ENCODE peak calls at places on chromosomes 2 and 18, in six cellular contexts. W is SJSA1, S is sigmoid colon, U is upper lobe of right lung, H is GM23338, Z is transverse colon. J is an unnamed sample.

GRCh38 chr2:147588191-147588590 is 256.6 kb upstream of the ACVR2A start:
- DNase-seq in U (no peak), Z (no peak), S (no peak), H (no peak), W (no peak), J (no peak)

GRCh38 chr2:61721382-61721781 is 132.5 kb downstream of the FAM161A start:
- DNase-seq in H (no peak), S (no peak), U (no peak), Z (no peak), W (no peak), J (no peak)

GRCh38 chr18:4823091-4823490 is 368.0 kb upstream of the DLGAP1 start:
- DNase-seq in W (no peak), S (no peak), H (no peak), U (no peak), Z (no peak), J (no peak)

GRCh38 chr2:30514134-30514860 is 67.3 kb downstream of the LCLAT1 start:
- DNase-seq in U (no peak), W (no peak), S (no peak), H (peak), Z (no peak), J (peak)

GRCh38 chr2:69013837-69014796 is 1.1 kb downstream of the ANTXR1 start:
- DNase-seq in W (no peak), H (peak), Z (no peak), U (no peak), S (no peak), J (no peak)

GRCh38 chr18:79791141-79791972 is 6.4 kb upstream of the KCNG2 start:
- DNase-seq in H (no peak), S (peak), U (peak), Z (peak), W (peak), J (peak)

GRCh38 chr2:230130668-230131364 is 62.1 kb upstream of the SLC16A14 start:
- DNase-seq in W (no peak), Z (peak), H (no peak), S (peak), U (no peak), J (peak)

GRCh38 chr2:53508667-53509066 is 258.9 kb upstream of the CHAC2 start:
- DNase-seq in Z (no peak), H (peak), W (no peak), U (no peak), S (no peak), J (no peak)

GRCh38 chr2:233844836-233845235 is 9.5 kb downstream of the HJURP start:
- DNase-seq in W (no peak), S (no peak), U (peak), Z (no peak), H (no peak), J (no peak)

GRCh38 chr18:23970161-23971153 is 44.1 kb upstream of the TTC39C start:
- DNase-seq in S (no peak), H (no peak), U (no peak), Z (no peak), W (no peak), J (no peak)

GRCh38 chr2:134122610-134123009 is 131.3 kb upstream of the MGAT5 start:
- DNase-seq in W (no peak), Z (no peak), H (peak), S (no peak), U (no peak), J (no peak)

GRCh38 chr18:74282359-74283254 is 9.2 kb downstream of the CYB5A start:
- DNase-seq in U (no peak), Z (no peak), S (no peak), H (peak), W (no peak), J (no peak)

GRCh38 chr2:70817284-70817954 is 3.0 kb downstream of the CLEC4F start:
- DNase-seq in Z (no peak), W (no peak), S (no peak), H (no peak), U (no peak), J (no peak)

GRCh38 chr2:219073413-219074129 is 12.8 kb upstream of the IHH start:
- DNase-seq in W (no peak), S (no peak), H (peak), Z (peak), U (no peak), J (peak)

GRCh38 chr2:120818441-120818920 is 82.8 kb downstream of the GLI2 start:
- DNase-seq in Z (peak), W (peak), S (peak), H (no peak), U (no peak), J (peak)

GRCh38 chr18:7683753-7684152 is 116.6 kb downstream of the PTPRM start:
- DNase-seq in Z (no peak), S (no peak), W (no peak), U (no peak), H (peak), J (no peak)

GRCh38 chr2:161488131-161488699 is 72.1 kb downstream of the TBR1 start:
- DNase-seq in Z (no peak), W (no peak), H (no peak), U (no peak), S (no peak), J (no peak)

GRCh38 chr2:60466161-60466702 is 87.2 kb downstream of the BCL11A start:
- DNase-seq in Z (no peak), W (no peak), H (no peak), U (no peak), S (no peak), J (no peak)

GRCh38 chr2:157439792-157440186 is 4.1 kb downstream of the CYTIP start:
- DNase-seq in U (no peak), H (no peak), S (no peak), W (no peak), Z (peak), J (no peak)

GRCh38 chr2:227134591-227134990 is 29.4 kb downstream of the COL4A4 start:
- DNase-seq in U (no peak), W (no peak), H (no peak), S (no peak), Z (no peak), J (no peak)

GRCh38 chr2:1024981-1025380 is 74.3 kb downstream of the SNTG2 start:
- DNase-seq in U (no peak), Z (no peak), W (no peak), H (no peak), S (no peak), J (no peak)

GRCh38 chr2:41932241-41933034 is 115.4 kb upstream of the PKDCC start:
- DNase-seq in S (peak), U (peak), W (peak), H (no peak), Z (peak), J (peak)

GRCh38 chr18:30175061-30175574 is 867.4 kb downstream of the DSC3 start:
- DNase-seq in S (no peak), U (no peak), Z (no peak), W (no peak), H (no peak), J (no peak)

GRCh38 chr18:73564073-73564472 is 583.6 kb downstream of the FBXO15 start:
- DNase-seq in S (no peak), H (no peak), W (peak), Z (no peak), U (no peak), J (peak)

GRCh38 chr18:58268849-58269248 is 224.8 kb downstream of the NEDD4L start:
- DNase-seq in S (no peak), W (no peak), Z (no peak), U (no peak), H (no peak), J (no peak)

GRCh38 chr18:31039426-31039825 is 3.1 kb downstream of the DSC3 start:
- DNase-seq in Z (no peak), S (no peak), W (no peak), U (no peak), H (no peak), J (no peak)

GRCh38 chr2:239939736-239940483 is 85.2 kb downstream of the NDUFA10 start:
- DNase-seq in S (peak), U (peak), Z (no peak), W (no peak), H (no peak), J (no peak)

GRCh38 chr2:240432820-240433801 is 2.4 kb upstream of the GPC1 start:
- DNase-seq in U (peak), S (peak), Z (peak), H (no peak), W (peak), J (no peak)

GRCh38 chr18:62325806-62326645 is 916 bp downstream of the TNFRSF11A start:
- DNase-seq in W (no peak), S (no peak), U (no peak), Z (peak), H (peak), J (no peak)

GRCh38 chr2:237798236-237799059 is at the start of gene RBM44:
- DNase-seq in S (no peak), H (peak), Z (no peak), W (no peak), U (no peak), J (no peak)

GRCh38 chr2:97718051-97718882 is 4.9 kb downstream of the ZAP70 start:
- DNase-seq in U (peak), Z (peak), W (no peak), S (peak), H (no peak), J (no peak)

GRCh38 chr18:13474336-13474735 is 252.0 kb downstream of the FAM210A start:
- DNase-seq in U (no peak), S (no peak), H (no peak), W (no peak), Z (no peak), J (no peak)

GRCh38 chr2:127392133-127392827 is 4.5 kb upstream of the MAP3K2 start:
- DNase-seq in S (no peak), U (no peak), Z (no peak), W (peak), H (no peak), J (no peak)

GRCh38 chr18:21112543-21113105 is 1.0 kb upstream of the ROCK1 start:
- DNase-seq in U (no peak), W (no peak), Z (no peak), S (no peak), H (no peak), J (no peak)

GRCh38 chr2:233089851-233090250 is 29.7 kb downstream of the INPP5D start:
- DNase-seq in W (no peak), H (no peak), S (peak), U (peak), Z (no peak), J (no peak)

GRCh38 chr2:189553689-189554088 is 26.9 kb downstream of the SLC40A1 start:
- DNase-seq in W (no peak), U (no peak), S (no peak), H (no peak), Z (no peak), J (no peak)
- H3K27ac ChIP-seq in W (no peak), U (no peak), S (no peak), H (no peak), Z (no peak), J (no peak)

GRCh38 chr18:25353080-25353479 is 1.1 kb upstream of the ZNF521 start:
- DNase-seq in W (no peak), U (no peak), Z (no peak), H (no peak), S (no peak), J (no peak)

GRCh38 chr18:25350561-25351201 is 1.3 kb downstream of the ZNF521 start:
- DNase-seq in Z (peak), U (no peak), W (no peak), S (peak), H (peak), J (peak)

GRCh38 chr18:25351773-25352628 is at the start of gene ZNF521:
- DNase-seq in Z (peak), S (peak), W (peak), H (peak), U (peak), J (peak)

GRCh38 chr18:25351280-25351772 is 640 bp downstream of the ZNF521 start:
- DNase-seq in W (no peak), U (no peak), S (no peak), Z (no peak), H (no peak), J (no peak)

GRCh38 chr18:25352629-25353005 is 651 bp upstream of the ZNF521 start:
- DNase-seq in Z (no peak), S (no peak), U (no peak), W (no peak), H (no peak), J (no peak)
- H3K4me3 ChIP-seq in Z (peak), S (peak), U (peak), W (peak), H (peak), J (peak)

GRCh38 chr2:206915136-206915535 is 24.2 kb upstream of the CPO start:
- DNase-seq in H (no peak), U (no peak), Z (no peak), W (no peak), S (no peak), J (peak)
- H3K27ac ChIP-seq in H (no peak), U (no peak), Z (no peak), W (no peak), S (no peak), J (no peak)

GRCh38 chr2:105575626-105576025 is 169.1 kb upstream of the NCK2 start:
- DNase-seq in Z (no peak), S (no peak), W (no peak), U (no peak), H (no peak), J (no peak)

GRCh38 chr2:105573490-105573889 is 171.2 kb upstream of the NCK2 start:
- DNase-seq in S (no peak), H (no peak), U (no peak), W (no peak), Z (no peak), J (no peak)

GRCh38 chr2:105576050-105576439 is 168.7 kb upstream of the NCK2 start:
- DNase-seq in U (no peak), H (no peak), W (no peak), Z (no peak), S (no peak), J (no peak)

GRCh38 chr2:105574796-105575344 is 169.8 kb upstream of the NCK2 start:
- DNase-seq in U (no peak), Z (no peak), W (no peak), H (no peak), S (no peak), J (no peak)

GRCh38 chr2:105573910-105574655 is 170.6 kb upstream of the NCK2 start:
- DNase-seq in H (no peak), S (no peak), Z (no peak), W (no peak), U (no peak), J (no peak)
- H3K4me3 ChIP-seq in H (no peak), S (no peak), Z (no peak), W (no peak), U (no peak), J (no peak)

GRCh38 chr18:35637226-35637625 is 55.7 kb downstream of the GALNT1 start:
- DNase-seq in S (no peak), H (no peak), U (no peak), W (no peak), Z (no peak), J (no peak)
- H3K27ac ChIP-seq in S (no peak), H (no peak), U (no peak), W (no peak), Z (no peak), J (no peak)

DNA sequence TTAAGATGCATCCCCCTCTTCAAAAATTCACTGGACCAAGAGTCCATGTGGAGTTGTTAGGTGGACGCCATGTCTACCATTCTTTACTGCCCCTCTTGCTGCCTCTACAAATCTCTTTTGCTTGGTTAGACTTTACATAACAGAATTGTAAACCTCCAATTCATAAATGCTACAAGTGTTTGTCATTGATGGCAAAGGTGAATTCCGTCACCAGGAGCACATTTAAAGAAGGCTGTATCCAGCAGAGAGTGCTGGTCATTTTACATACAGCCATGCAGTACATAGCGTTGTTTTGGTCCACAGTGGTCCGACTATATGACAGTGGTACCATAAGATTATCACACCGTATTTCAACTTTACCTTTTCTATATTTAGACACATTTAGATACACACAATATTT is 274.5 kb downstream of the MYCN start:
- DNase-seq in H (no peak), S (no peak), U (no peak), W (no peak), Z (no peak), J (no peak)
- H3K4me3 ChIP-seq in H (no peak), S (no peak), U (no peak), W (no peak), Z (no peak), J (no peak)

J was measured in AG04450.